ENCODE peak calls at places on chromosomes 7 and 10, in ten cellular contexts. F is ovary, J is spleen, R is IMR-90, G is H1, H is A549, W is cardiac muscle cell, U is colonic mucosa, S is thoracic aorta, Z is neural progenitor cell. N is an unnamed sample.

GRCh38 chr7:151469281-151469680 is 29.3 kb upstream of the CRYGN start:
- DNase-seq in F (no peak), J (no peak), R (no peak), G (no peak), H (no peak), W (no peak), U (peak; percentile 65), S (no peak), Z (no peak), N (no peak)

GRCh38 chr10:132858121-132859081 is 72.5 kb upstream of the NKX6-2 start:
- DNase-seq in F (peak; percentile 10), J (peak; percentile 54), R (no peak), G (peak; percentile 63), H (no peak), W (no peak), U (no peak), S (no peak), Z (no peak), N (peak; percentile 16)

GRCh38 chr7:117827861-117828260 is 45.4 kb downstream of the CTTNBP2 start:
- DNase-seq in F (no peak), J (no peak), R (peak; percentile 91), G (no peak), H (no peak), W (no peak), U (no peak), S (no peak), Z (no peak), N (no peak)

GRCh38 chr10:48215148-48215982 is 59.1 kb downstream of the FRMPD2 start:
- DNase-seq in F (no peak), J (no peak), R (peak; percentile 20), G (peak; percentile 82), H (peak; percentile 46), W (peak; percentile 57), U (peak; percentile 61), S (no peak), Z (peak; percentile 72), N (no peak)

GRCh38 chr10:12348870-12349627 is at the start of gene CAMK1D:
- DNase-seq in F (peak; percentile 80), J (peak; percentile 97), R (peak; percentile 66), G (peak; percentile 86), H (peak; percentile 74), W (peak; percentile 70), U (peak; percentile 84), S (peak; percentile 31), Z (peak; percentile 89), N (peak; percentile 81)

GRCh38 chr7:18221377-18222290 is 194.0 kb upstream of the PRPS1L1 start:
- DNase-seq in F (no peak), J (no peak), R (peak; percentile 10), G (no peak), H (no peak), W (peak; percentile 75), U (no peak), S (no peak), Z (no peak), N (no peak)

GRCh38 chr7:98107313-98107691 is 640 bp downstream of the LMTK2 start:
- DNase-seq in F (no peak), J (no peak), R (no peak), G (no peak), H (peak; percentile 19), W (no peak), U (no peak), S (no peak), Z (peak; percentile 57), N (no peak)

GRCh38 chr10:22945934-22946673 is 18.3 kb downstream of the ARMC3 start:
- DNase-seq in F (no peak), J (no peak), R (no peak), G (no peak), H (no peak), W (no peak), U (no peak), S (no peak), Z (no peak), N (no peak)

GRCh38 chr10:129465796-129466702 is 992 bp upstream of the MGMT start:
- DNase-seq in F (no peak), J (peak; percentile 78), R (no peak), G (no peak), H (no peak), W (no peak), U (no peak), S (no peak), Z (no peak), N (no peak)

GRCh38 chr7:36214608-36215016 is 61.6 kb downstream of the EEPD1 start:
- DNase-seq in F (peak; percentile 49), J (no peak), R (peak; percentile 35), G (no peak), H (no peak), W (peak; percentile 57), U (no peak), S (no peak), Z (no peak), N (no peak)

GRCh38 chr10:29007748-29008610 is 280.9 kb upstream of the LYZL1 start:
- DNase-seq in F (no peak), J (no peak), R (no peak), G (no peak), H (peak; percentile 29), W (peak; percentile 77), U (no peak), S (no peak), Z (no peak), N (no peak)

DNA sequence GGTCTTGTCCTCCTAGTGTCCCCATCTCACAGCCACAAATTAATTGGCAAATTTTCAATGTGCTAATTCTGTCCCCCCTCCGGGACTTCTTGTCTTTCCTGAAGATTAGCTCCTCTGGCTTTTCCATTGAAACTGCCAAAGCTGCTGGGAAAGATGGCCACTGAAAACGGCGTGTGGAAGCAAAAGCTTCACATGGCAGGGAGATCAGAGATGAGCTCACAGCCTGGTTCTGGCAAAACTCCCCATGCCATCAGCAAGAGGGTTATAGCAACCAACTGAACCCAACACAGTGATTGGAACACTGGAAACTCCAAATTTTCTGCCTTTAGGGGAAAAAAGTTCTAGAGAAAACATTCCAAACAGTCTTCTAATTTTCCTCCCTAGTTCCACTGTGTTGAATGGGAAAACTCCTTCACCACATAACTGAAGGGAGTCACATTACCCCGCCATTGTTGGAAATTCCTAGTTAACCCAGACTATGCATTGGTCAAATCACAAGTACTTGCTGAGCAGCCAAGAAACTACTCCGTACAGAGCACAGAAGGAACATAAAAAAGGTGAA is 37.0 kb downstream of the NRAP start:
- DNase-seq in F (no peak), J (no peak), R (no peak), G (no peak), H (no peak), W (no peak), U (no peak), S (no peak), Z (no peak), N (no peak)
- H3K4me1 ChIP-seq in F (no peaks in the 10 kb centered on the region), J (no peaks in the 10 kb centered on the region), R (no peaks in the 10 kb centered on the region), G (no peaks in the 10 kb centered on the region), H (no peaks in the 10 kb centered on the region), W (no peaks in the 10 kb centered on the region), U (peaks cover 17% of the 10 kb centered on the region), S (no peaks in the 10 kb centered on the region), Z (peaks cover 26% of the 10 kb centered on the region), N (peaks cover 19% of the 10 kb centered on the region)

DNA sequence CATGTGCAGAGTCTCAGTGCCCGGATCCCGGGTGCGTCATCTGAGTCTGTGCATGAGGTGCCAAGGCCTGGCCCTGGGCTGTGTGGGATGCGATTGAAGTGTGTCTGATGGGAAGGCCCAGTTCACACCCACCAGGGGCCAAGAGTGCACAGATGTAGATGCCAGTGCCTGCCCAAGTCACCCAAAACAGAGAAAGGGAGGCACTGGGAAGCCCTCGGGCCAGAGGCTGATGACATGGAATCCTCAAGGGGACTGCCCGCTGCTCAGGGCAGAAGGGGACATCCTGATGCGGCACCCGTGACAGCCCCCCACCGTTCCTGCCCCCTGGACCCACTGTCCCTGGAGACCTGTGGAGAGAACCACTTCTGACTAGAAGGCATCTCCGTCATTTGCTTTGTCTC is 72.2 kb upstream of the ZNF479 start:
- DNase-seq in F (no peak), J (peak; percentile 55), R (no peak), G (no peak), H (no peak), W (no peak), U (no peak), S (no peak), Z (no peak), N (peak; percentile 32)
- H3K9me3 ChIP-seq in F (peaks cover 11% of the 10 kb centered on the region), J (peaks cover 99% of the 10 kb centered on the region), R (peaks cover 47% of the 10 kb centered on the region), G (peaks cover 61% of the 10 kb centered on the region), H (peaks cover 6% of the 10 kb centered on the region), W (peaks cover 5% of the 10 kb centered on the region), U (no peaks in the 10 kb centered on the region), S (no peaks in the 10 kb centered on the region), Z (peaks cover 8% of the 10 kb centered on the region), N (peaks cover 29% of the 10 kb centered on the region)

GRCh38 chr7:31646969-31647368 is 40.0 kb upstream of the PPP1R17 start:
- DNase-seq in F (no peak), J (no peak), R (no peak), G (no peak), H (no peak), W (no peak), U (no peak), S (no peak), Z (no peak), N (no peak)

GRCh38 chr7:31642681-31643115 is 44.3 kb upstream of the PPP1R17 start:
- DNase-seq in F (no peak), J (no peak), R (no peak), G (no peak), H (no peak), W (no peak), U (no peak), S (no peak), Z (no peak), N (no peak)

GRCh38 chr7:31651234-31651633 is 35.8 kb upstream of the PPP1R17 start:
- DNase-seq in F (no peak), J (no peak), R (no peak), G (no peak), H (no peak), W (no peak), U (no peak), S (no peak), Z (no peak), N (no peak)

GRCh38 chr7:31651800-31652326 is 35.2 kb upstream of the PPP1R17 start:
- DNase-seq in F (no peak), J (no peak), R (no peak), G (no peak), H (no peak), W (no peak), U (no peak), S (no peak), Z (no peak), N (no peak)

GRCh38 chr7:31648288-31648687 is 38.7 kb upstream of the PPP1R17 start:
- DNase-seq in F (no peak), J (no peak), R (peak; percentile 1), G (no peak), H (peak; percentile 3), W (peak; percentile 25), U (no peak), S (no peak), Z (peak; percentile 23), N (no peak)
- TF ChIP-seq CTCF in F (no peak), J (no peak), R (peak; percentile 27), G (no peak), H (peak; percentile 40), W (peak; percentile 11), U (no peak), S (no peak), Z (peak; percentile 55), N (no peak)

DNA sequence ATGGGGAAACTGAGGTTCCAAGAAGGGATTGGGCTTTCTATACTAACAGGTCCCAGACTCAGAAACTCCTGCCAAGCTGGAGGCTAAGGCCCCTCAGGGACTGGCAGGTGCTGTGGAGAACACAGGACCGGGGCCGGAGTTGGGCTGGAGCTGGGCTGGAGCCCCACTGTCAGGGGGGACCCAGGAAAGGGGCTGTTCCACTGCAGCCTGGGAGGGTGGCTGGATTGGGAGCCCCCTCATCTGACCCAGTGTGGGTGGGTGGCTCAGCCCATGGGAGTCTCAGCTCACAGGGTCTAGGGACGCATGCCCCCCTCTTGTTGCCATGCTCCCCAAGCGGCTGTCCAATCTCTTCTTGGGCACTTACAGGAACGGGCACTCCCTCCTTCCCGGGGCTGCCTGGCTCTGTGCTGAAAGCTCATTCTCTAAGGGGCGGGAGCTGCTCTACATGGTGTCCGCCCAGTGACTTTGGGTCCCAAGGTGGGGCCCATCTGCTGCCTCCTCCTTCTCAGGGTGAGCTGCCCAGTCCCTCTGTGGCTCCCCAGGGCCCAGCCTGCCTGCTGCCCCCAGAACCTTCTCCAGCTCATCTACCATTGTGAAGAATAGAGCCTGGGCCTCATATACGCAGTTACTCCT is 126.5 kb downstream of the MYL10 start:
- DNase-seq in F (no peak), J (no peak), R (no peak), G (no peak), H (no peak), W (no peak), U (no peak), S (no peak), Z (no peak), N (no peak)
- H3K4me1 ChIP-seq in F (no peaks in the 10 kb centered on the region), J (peaks cover 18% of the 10 kb centered on the region), R (no peaks in the 10 kb centered on the region), G (peaks cover 20% of the 10 kb centered on the region), H (no peaks in the 10 kb centered on the region), W (no peaks in the 10 kb centered on the region), U (no peaks in the 10 kb centered on the region), S (no peaks in the 10 kb centered on the region), Z (peaks cover 7% of the 10 kb centered on the region), N (no peaks in the 10 kb centered on the region)

N was measured in tibial artery.